ENCODE peak calls at places on chromosomes 3 and 15, in six cellular contexts. N, U, H, C, B and Q are unnamed samples.
A peak's percentile ranks its signal among the peaks of the same experiment; 100 is the strongest.

GRCh38 chr3:45453083-45453482 is 64.7 kb downstream of the LARS2 start:
- DNase-seq in N (no peak), U (no peak), H (no peak), C (no peak), B (no peak), Q (no peak)

GRCh38 chr15:64877435-64877834 is 34.3 kb upstream of the ANKDD1A start:
- DNase-seq in N (no peak), U (no peak), H (no peak), C (no peak), B (no peak), Q (no peak)

GRCh38 chr3:57281710-57282109 is 10.8 kb downstream of the ASB14 start:
- DNase-seq in N (no peak), U (no peak), H (no peak), C (no peak), B (no peak), Q (no peak)

GRCh38 chr3:50637012-50637411 is 20.1 kb downstream of the MAPKAPK3 start:
- DNase-seq in N (no peak), U (no peak), H (no peak), C (no peak), B (no peak), Q (no peak)

GRCh38 chr3:196263819-196264218 is 23.7 kb downstream of the PCYT1A start:
- DNase-seq in N (no peak), U (no peak), H (no peak), C (no peak), B (no peak), Q (no peak)

GRCh38 chr15:51876169-51876568 is 46.7 kb downstream of the TMOD3 start:
- DNase-seq in N (no peak), U (no peak), H (no peak), C (no peak), B (no peak), Q (no peak)

GRCh38 chr3:70820397-70820796 is 508.0 kb upstream of the MDFIC2 start:
- DNase-seq in N (no peak), U (no peak), H (no peak), C (no peak), B (no peak), Q (no peak)

GRCh38 chr15:88020806-88021205 is 235.7 kb downstream of the NTRK3 start:
- DNase-seq in N (no peak), U (no peak), H (no peak), C (no peak), B (no peak), Q (no peak)

GRCh38 chr3:49519266-49519665 is 35.0 kb upstream of the BSN start:
- DNase-seq in N (no peak), U (no peak), H (no peak), C (no peak), B (no peak), Q (no peak)

GRCh38 chr3:107884719-107885460 is 205.9 kb downstream of the CD47 start:
- DNase-seq in N (no peak), U (no peak), H (no peak), C (no peak), B (no peak), Q (no peak)

GRCh38 chr3:101638262-101638745 is 38.6 kb downstream of the ZBTB11 start:
- DNase-seq in N (no peak), U (no peak), H (peak; percentile 73), C (no peak), B (peak; percentile 35), Q (no peak)

GRCh38 chr15:77527831-77528231 is 104.9 kb downstream of the LINGO1 start:
- DNase-seq in N (no peak), U (no peak), H (no peak), C (no peak), B (no peak), Q (no peak)

GRCh38 chr3:45056608-45057301 is 30.7 kb downstream of the CLEC3B start:
- DNase-seq in N (no peak), U (no peak), H (no peak), C (no peak), B (no peak), Q (no peak)

GRCh38 chr3:195069501-195070251 is 201.3 kb downstream of the XXYLT1 start:
- DNase-seq in N (no peak), U (no peak), H (no peak), C (no peak), B (no peak), Q (no peak)

GRCh38 chr15:59168536-59168935 is 38.1 kb upstream of the LDHAL6B start:
- DNase-seq in N (no peak), U (no peak), H (peak; percentile 7), C (no peak), B (peak; percentile 39), Q (no peak)

GRCh38 chr3:195271859-195272243 is 892 bp upstream of the XXYLT1 start:
- DNase-seq in N (no peak), U (no peak), H (no peak), C (no peak), B (no peak), Q (no peak)

GRCh38 chr3:17811633-17812032 is 69.2 kb upstream of the TBC1D5 start:
- DNase-seq in N (no peak), U (no peak), H (no peak), C (no peak), B (no peak), Q (no peak)

GRCh38 chr3:107242579-107242978 is 134.7 kb upstream of the CCDC54 start:
- DNase-seq in N (no peak), U (no peak), H (no peak), C (no peak), B (no peak), Q (no peak)

GRCh38 chr3:161969867-161970266 is 473.3 kb downstream of the OTOL1 start:
- DNase-seq in N (no peak), U (no peak), H (no peak), C (no peak), B (no peak), Q (no peak)

GRCh38 chr3:184563569-184563925 is 2.0 kb downstream of the EPHB3 start:
- DNase-seq in N (no peak), U (no peak), H (no peak), C (no peak), B (no peak), Q (no peak)

GRCh38 chr3:184563941-184564684 is 2.5 kb downstream of the EPHB3 start:
- DNase-seq in N (no peak), U (no peak), H (no peak), C (no peak), B (no peak), Q (no peak)

GRCh38 chr3:184564685-184565385 is 3.2 kb downstream of the EPHB3 start:
- DNase-seq in N (no peak), U (no peak), H (no peak), C (no peak), B (no peak), Q (no peak)

GRCh38 chr3:184566441-184567414 is 5.1 kb downstream of the EPHB3 start:
- DNase-seq in N (no peak), U (no peak), H (no peak), C (no peak), B (no peak), Q (no peak)

DNA sequence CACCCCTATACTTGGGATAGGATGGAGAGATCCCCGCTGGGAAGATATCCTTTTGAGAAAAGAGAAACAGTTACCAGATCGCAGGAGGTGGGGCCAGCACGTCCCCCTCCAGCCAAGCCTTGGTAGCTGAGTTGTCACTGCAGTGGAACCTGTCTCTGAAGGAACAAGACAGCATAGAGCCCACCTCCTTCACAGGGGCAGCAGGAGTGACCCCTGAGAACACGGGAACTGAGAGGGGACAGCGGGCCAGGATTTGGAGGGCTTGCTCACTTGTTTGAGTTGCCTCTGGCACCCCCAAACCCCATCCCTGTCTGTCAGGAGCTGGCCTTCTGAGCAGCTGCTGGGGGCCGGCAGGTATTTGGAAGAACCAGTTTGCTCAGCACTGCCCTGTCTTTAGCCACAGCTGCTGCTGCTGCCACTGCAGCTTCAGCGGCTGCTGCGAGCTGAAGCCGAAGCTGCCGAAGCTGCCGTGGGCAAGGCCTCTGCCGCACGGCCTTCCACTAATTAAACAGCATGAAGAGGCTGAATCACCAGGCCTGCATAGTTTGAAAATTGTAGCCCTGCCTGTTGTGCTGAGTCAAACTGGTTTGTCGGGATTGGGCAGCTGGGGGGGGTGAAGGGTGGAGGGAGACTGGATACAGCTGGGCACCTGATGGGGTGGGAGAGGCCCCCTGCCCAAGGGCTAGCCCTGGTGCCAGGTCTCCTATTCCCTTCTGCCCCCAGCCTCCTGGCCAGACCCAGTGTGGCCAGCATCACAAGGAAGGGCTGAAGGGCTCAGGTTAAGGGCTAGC is 4.0 kb downstream of the EPHB3 start:
- DNase-seq in N (no peak), U (no peak), H (no peak), C (no peak), B (no peak), Q (no peak)
- TF ChIP-seq POLR2A in N (no peak), U (no peak), H (no peak), C (no peak), B (no peak), Q (no peak)

GRCh38 chr15:95205101-95205500 is 973.7 kb downstream of the MCTP2 start:
- DNase-seq in N (no peak), U (no peak), H (no peak), C (no peak), B (no peak), Q (no peak)

GRCh38 chr15:95208071-95208470 is 976.7 kb downstream of the MCTP2 start:
- DNase-seq in N (no peak), U (no peak), H (no peak), C (no peak), B (no peak), Q (no peak)

DNA sequence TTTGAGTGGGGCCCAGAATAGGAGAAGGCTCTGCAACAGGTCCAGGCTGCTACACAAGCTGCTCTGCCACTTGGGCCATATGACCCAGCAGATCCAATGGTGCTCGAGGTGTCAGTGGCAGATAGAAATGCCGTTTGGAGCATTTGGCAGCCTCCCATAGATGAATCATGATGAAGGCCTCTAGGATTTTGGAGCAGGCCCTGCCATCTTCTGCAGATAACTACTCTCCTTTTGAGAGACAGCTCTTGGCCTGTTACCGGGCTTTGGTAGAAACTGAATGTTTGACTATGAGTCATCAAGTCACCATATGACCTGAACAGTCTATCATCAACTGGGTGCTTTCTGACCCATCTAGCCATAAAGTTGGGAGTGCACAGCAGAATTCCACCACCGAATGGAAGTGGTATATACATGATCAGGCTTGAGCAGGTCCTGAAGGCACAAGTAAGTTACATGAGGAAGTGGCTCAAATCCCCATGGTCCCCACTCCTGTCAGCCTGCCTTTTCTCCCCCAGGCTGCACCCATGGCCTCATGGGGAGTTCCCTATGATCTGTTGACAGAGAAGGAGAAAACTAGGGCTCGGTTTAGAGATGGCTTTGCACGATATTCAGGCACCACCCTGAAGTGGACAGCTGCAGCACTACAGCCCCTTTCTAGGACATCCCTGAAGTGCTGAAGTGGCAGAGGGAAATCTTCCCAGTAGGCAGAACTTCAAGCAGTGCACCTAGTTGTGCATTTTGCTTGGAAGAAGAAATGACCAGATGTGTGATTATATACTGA is 971.4 kb downstream of the MCTP2 start:
- DNase-seq in N (no peak), U (no peak), H (peak; percentile 9), C (no peak), B (no peak), Q (no peak)
- TF ChIP-seq TAF1 in N (no peak), U (no peak), H (no peak), C (no peak), B (no peak), Q (no peak)

GRCh38 chr15:66723826-66724731 is 22.0 kb downstream of the SMAD6 start:
- DNase-seq in N (no peak), U (no peak), H (peak; percentile 51), C (no peak), B (no peak), Q (no peak)
- TF ChIP-seq POLR2A in N (no peak), U (no peak), H (no peak), C (no peak), B (no peak), Q (no peak)

DNA sequence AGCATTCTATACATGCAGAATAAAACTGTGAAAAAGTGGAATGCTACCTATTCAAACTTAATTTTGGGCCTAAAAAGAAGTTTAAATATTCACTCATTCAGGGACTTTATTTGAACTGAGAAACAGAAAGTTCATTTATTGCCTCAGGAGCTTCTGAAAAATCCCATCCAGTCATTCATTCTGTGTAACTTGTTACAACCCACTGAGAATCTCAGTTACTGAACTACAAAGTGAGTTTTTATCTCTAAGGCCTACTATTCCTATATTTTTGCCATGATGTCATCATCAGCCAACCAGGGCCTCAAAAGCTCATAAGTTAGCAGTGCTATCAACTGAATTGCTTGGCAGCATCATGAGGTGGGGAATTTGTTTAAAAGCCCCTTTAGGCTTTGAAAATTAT is 98.0 kb upstream of the BOC start:
- DNase-seq in N (no peak), U (no peak), H (no peak), C (no peak), B (no peak), Q (no peak)
- TF ChIP-seq TAF1 in N (no peak), U (no peak), H (no peak), C (no peak), B (no peak), Q (no peak)